ENCODE peak calls at places on chromosome 18, in seven cellular contexts. T is HEK293T; W is osteocyte; R is NCI-H748 treated with DMSO at 0.1 percent for 48 hours; Q is stimulated activated CD4-positive, alpha-beta T cell treated with anti-CD3 and anti-CD28 coated beads, Interleukin-12 subunit alpha, Interleukin-12 subunit beta, amount 100 ng/mL, for 4 hours; N is activated CD8-positive, alpha-beta memory T cell treated with anti-CD3 and anti-CD28 coated beads, Interleukin-2, amount 10 ng/mL, durations not matched to agents 7 days and 5 days; K is mesendoderm. J is an unnamed sample.

GRCh38 chr18:21741511-21742322 is 1.1 kb downstream of the MIB1 start:
- DNase-seq in T (peak), W (no peak), R (no peak), Q (peak), N (peak), K (peak), J (no peak)

GRCh38 chr18:46250812-46251173 is 146.6 kb downstream of the HAUS1 start:
- DNase-seq in T (no peak), W (no peak), R (no peak), Q (no peak), N (no peak), K (no peak), J (no peak)

GRCh38 chr18:3579701-3580100 is 129.7 kb downstream of the TGIF1 start:
- DNase-seq in T (no peak), W (peak), R (no peak), Q (no peak), N (no peak), K (no peak), J (no peak)

GRCh38 chr18:75130591-75131274 is 78.2 kb downstream of the PTGR3 start:
- DNase-seq in T (no peak), W (peak), R (no peak), Q (no peak), N (peak), K (no peak), J (no peak)

GRCh38 chr18:63511285-63511684 is 30.9 kb upstream of the SERPINB12 start:
- DNase-seq in T (peak), W (no peak), R (peak), Q (no peak), N (no peak), K (peak), J (peak)

GRCh38 chr18:13558132-13558531 is 168.2 kb downstream of the FAM210A start:
- DNase-seq in T (peak), W (peak), R (peak), Q (no peak), N (peak), K (peak), J (peak)

GRCh38 chr18:48719988-48720654 is 181.3 kb downstream of the CTIF start:
- DNase-seq in T (no peak), W (no peak), R (no peak), Q (no peak), N (no peak), K (peak), J (no peak)

GRCh38 chr18:57923606-57924005 is 120.4 kb upstream of the NEDD4L start:
- DNase-seq in T (no peak), W (peak), R (no peak), Q (no peak), N (no peak), K (no peak), J (no peak)

GRCh38 chr18:36899289-36899688 is 70.4 kb downstream of the KIAA1328 start:
- DNase-seq in T (peak), W (no peak), R (no peak), Q (no peak), N (no peak), K (peak), J (no peak)

GRCh38 chr18:31716362-31716761 is 32.0 kb upstream of the B4GALT6 start:
- DNase-seq in T (no peak), W (no peak), R (no peak), Q (no peak), N (no peak), K (no peak), J (no peak)

GRCh38 chr18:48605408-48605845 is 66.6 kb downstream of the CTIF start:
- DNase-seq in T (peak), W (no peak), R (no peak), Q (no peak), N (no peak), K (peak), J (no peak)

J was measured in RWPE1.